ENCODE peak calls at places on chromosomes 11 and 22, in five cellular contexts. U, D, E, B and L are unnamed samples.

GRCh38 chr11:21511835-21512440 is 680.9 kb upstream of the ANO5 start:
- DNase-seq in U (peak; percentile 67), D (no peak), E (peak; percentile 52), B (peak; percentile 57), L (peak; percentile 43)

GRCh38 chr11:33310720-33311500 is 53.7 kb downstream of the HIPK3 start:
- DNase-seq in U (peak; percentile 60), D (no peak), E (no peak), B (no peak), L (no peak)

GRCh38 chr11:126502159-126502558 is 146.7 kb downstream of the ST3GAL4 start:
- DNase-seq in U (peak; percentile 9), D (no peak), E (no peak), B (no peak), L (no peak)

GRCh38 chr11:34626393-34626792 is 5.5 kb downstream of the EHF start:
- DNase-seq in U (peak; percentile 77), D (no peak), E (no peak), B (no peak), L (no peak)

GRCh38 chr22:37358917-37359316 is 68.4 kb downstream of the ELFN2 start:
- DNase-seq in U (no peak), D (no peak), E (no peak), B (no peak), L (no peak)

GRCh38 chr11:109426442-109426841 is 4.5 kb downstream of the C11orf87 start:
- DNase-seq in U (peak; percentile 41), D (no peak), E (no peak), B (no peak), L (no peak)

GRCh38 chr22:49657275-49657973 is 170.2 kb downstream of the BRD1 start:
- DNase-seq in U (no peak), D (peak; percentile 82), E (peak; percentile 73), B (peak; percentile 57), L (peak; percentile 51)

GRCh38 chr11:13772223-13773046 is 104.0 kb downstream of the FAR1 start:
- DNase-seq in U (peak; percentile 58), D (no peak), E (no peak), B (peak; percentile 32), L (no peak)

GRCh38 chr11:43581370-43582023 is 99.0 kb upstream of the HSD17B12 start:
- DNase-seq in U (no peak), D (no peak), E (no peak), B (no peak), L (no peak)

GRCh38 chr11:64661146-64661545 is 61.9 kb downstream of the NRXN2 start:
- DNase-seq in U (no peak), D (no peak), E (no peak), B (no peak), L (no peak)

GRCh38 chr11:82557274-82557673 is 176.4 kb downstream of the FAM181B start:
- DNase-seq in U (no peak), D (no peak), E (no peak), B (no peak), L (peak; percentile 16)

GRCh38 chr11:112889446-112889845 is 71.8 kb upstream of the NCAM1 start:
- DNase-seq in U (no peak), D (no peak), E (no peak), B (no peak), L (no peak)

GRCh38 chr22:22388494-22388893 is 120.0 kb downstream of the ZNF280B start:
- DNase-seq in U (no peak), D (no peak), E (no peak), B (no peak), L (no peak)

GRCh38 chr22:35919002-35919542 is 109.6 kb downstream of the RBFOX2 start:
- DNase-seq in U (no peak), D (no peak), E (no peak), B (no peak), L (no peak)

GRCh38 chr11:119728226-119728626 is 774 bp downstream of the NECTIN1 start:
- DNase-seq in U (no peak), D (no peak), E (no peak), B (peak; percentile 45), L (peak; percentile 48)

GRCh38 chr11:94151311-94151710 is 22.7 kb downstream of the PANX1 start:
- DNase-seq in U (no peak), D (no peak), E (no peak), B (no peak), L (no peak)

GRCh38 chr11:6443269-6444003 is 2.6 kb upstream of the HPX start:
- DNase-seq in U (peak; percentile 27), D (peak; percentile 57), E (peak; percentile 40), B (peak; percentile 55), L (peak; percentile 26)

GRCh38 chr22:43159484-43160178 is 8.3 kb downstream of the TSPO start:
- DNase-seq in U (no peak), D (no peak), E (no peak), B (peak; percentile 96), L (peak; percentile 68)

GRCh38 chr11:45076761-45077160 is 69.7 kb upstream of the PRDM11 start:
- DNase-seq in U (no peak), D (no peak), E (no peak), B (no peak), L (no peak)

GRCh38 chr11:61579398-61580291 is 1.2 kb downstream of the SYT7 start:
- DNase-seq in U (no peak), D (no peak), E (no peak), B (no peak), L (no peak)

GRCh38 chr11:128497057-128497957 is 90.1 kb downstream of the ETS1 start:
- DNase-seq in U (peak; percentile 90), D (peak; percentile 65), E (no peak), B (no peak), L (no peak)

GRCh38 chr22:40324468-40325305 is 21.6 kb upstream of the ADSL start:
- DNase-seq in U (no peak), D (peak; percentile 78), E (no peak), B (no peak), L (no peak)

GRCh38 chr11:129865701-129866100 is 29.7 kb downstream of the NFRKB start:
- DNase-seq in U (no peak), D (no peak), E (no peak), B (no peak), L (no peak)

GRCh38 chr11:1308745-1309497 is 511 bp downstream of the TOLLIP start:
- DNase-seq in U (no peak), D (peak; percentile 52), E (no peak), B (no peak), L (peak; percentile 54)

GRCh38 chr11:111665779-111666178 is 63.5 kb downstream of the SIK2 start:
- DNase-seq in U (peak; percentile 17), D (no peak), E (no peak), B (no peak), L (peak; percentile 26)

GRCh38 chr11:122367809-122368231 is 251.8 kb upstream of the BLID start:
- DNase-seq in U (peak; percentile 20), D (no peak), E (no peak), B (no peak), L (no peak)

GRCh38 chr11:122362381-122362780 is 246.4 kb upstream of the BLID start:
- DNase-seq in U (no peak), D (no peak), E (no peak), B (no peak), L (no peak)

GRCh38 chr11:122368796-122369195 is 252.8 kb upstream of the BLID start:
- DNase-seq in U (no peak), D (no peak), E (no peak), B (no peak), L (no peak)

GRCh38 chr11:122363306-122363705 is 247.3 kb upstream of the BLID start:
- DNase-seq in U (no peak), D (no peak), E (no peak), B (no peak), L (no peak)

DNA sequence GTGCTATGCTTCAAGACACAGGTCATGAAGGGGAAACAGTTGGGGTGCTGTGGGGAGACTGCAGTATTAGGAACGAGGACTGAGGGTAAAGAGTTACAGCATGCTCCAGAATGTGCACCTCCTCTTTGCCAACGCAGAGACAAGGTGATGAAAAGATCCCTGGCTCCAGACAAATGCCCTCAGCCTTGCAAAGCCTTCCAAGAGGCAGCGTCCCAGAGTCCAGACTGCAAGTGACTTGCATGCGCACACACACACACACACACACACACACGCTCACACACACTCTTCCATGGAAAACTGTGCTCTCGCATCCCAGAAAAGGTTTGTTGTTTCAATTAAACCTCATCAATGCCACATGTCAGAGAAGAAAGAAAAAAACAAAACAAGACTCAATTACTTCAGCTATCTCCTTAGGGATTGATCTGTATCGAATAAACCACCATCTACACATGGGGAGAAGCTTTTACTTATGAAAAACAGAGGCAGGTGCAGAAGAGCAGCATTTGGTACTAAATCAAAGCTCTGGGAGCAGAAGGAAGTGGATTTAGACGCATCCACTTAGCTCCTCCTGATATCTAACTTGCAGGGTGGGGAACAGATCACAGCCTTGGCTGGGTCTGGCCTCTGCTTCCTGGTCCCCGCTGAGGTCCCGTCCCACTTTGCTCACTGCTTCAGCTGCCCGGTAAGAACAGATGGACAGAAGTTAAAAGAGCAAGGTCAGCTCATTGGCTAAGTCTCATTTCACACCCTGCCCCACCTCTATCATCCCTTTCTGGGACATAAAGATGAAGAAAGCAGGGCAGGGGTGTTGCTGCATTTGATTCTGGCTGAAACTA is 249.7 kb upstream of the BLID start:
- DNase-seq in U (no peak), D (no peak), E (no peak), B (no peak), L (no peak)
- H3K4me3 ChIP-seq in U (no peak overlapping the region), D (no peak overlapping the region), E (peak overlapping the region; percentile 12), B (no peak overlapping the region), L (no peak overlapping the region)

GRCh38 chr11:67695606-67696005 is 21.2 kb upstream of the ALDH3B2 start:
- DNase-seq in U (no peak), D (no peak), E (no peak), B (no peak), L (no peak)

GRCh38 chr11:67687986-67688385 is 13.6 kb upstream of the ALDH3B2 start:
- DNase-seq in U (no peak), D (no peak), E (no peak), B (no peak), L (no peak)

GRCh38 chr11:67694875-67695555 is 20.6 kb upstream of the ALDH3B2 start:
- DNase-seq in U (no peak), D (no peak), E (no peak), B (no peak), L (no peak)

GRCh38 chr11:67689178-67689577 is 14.8 kb upstream of the ALDH3B2 start:
- DNase-seq in U (no peak), D (no peak), E (no peak), B (no peak), L (no peak)

DNA sequence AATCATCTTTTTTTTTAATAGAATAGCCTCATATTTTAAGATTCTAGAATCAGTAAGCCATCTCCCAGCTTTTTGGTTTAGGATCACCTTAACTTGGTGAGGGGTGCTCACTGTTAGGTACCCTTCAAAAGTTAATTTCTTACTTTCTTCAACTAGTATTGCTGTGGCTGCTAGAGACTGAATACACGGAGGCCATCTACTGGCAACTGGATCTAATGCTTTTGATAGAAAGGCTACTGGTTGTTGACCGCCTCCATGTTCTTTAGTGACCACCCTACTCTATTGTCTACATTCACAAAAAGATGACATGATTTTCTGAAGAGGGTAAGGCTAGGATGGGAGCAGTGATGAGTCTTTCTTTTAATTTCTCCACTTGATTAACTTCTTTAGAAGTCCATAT is 16.7 kb upstream of the ALDH3B2 start:
- DNase-seq in U (no peak), D (no peak), E (no peak), B (no peak), L (no peak)
- H3K27me3 ChIP-seq in U (no peaks in the 10 kb centered on the region), D (no peaks in the 10 kb centered on the region), E (no peaks in the 10 kb centered on the region), B (no peaks in the 10 kb centered on the region), L (no peaks in the 10 kb centered on the region)

GRCh38 chr22:46290121-46290842 is 6.4 kb upstream of the GTSE1 start:
- DNase-seq in U (no peak), D (no peak), E (no peak), B (no peak), L (no peak)
- H3K4me1 ChIP-seq in U (no peaks in the 10 kb centered on the region), D (peaks cover 16% of the 10 kb centered on the region), E (peaks cover 13% of the 10 kb centered on the region), B (no peaks in the 10 kb centered on the region), L (no peaks in the 10 kb centered on the region)

GRCh38 chr11:104928831-104929230 is 30.6 kb upstream of the CASP12 start:
- DNase-seq in U (no peak), D (no peak), E (no peak), B (no peak), L (no peak)

GRCh38 chr11:104934594-104934993 is 33.8 kb downstream of the CASP4 start:
- DNase-seq in U (no peak), D (no peak), E (no peak), B (no peak), L (no peak)
- H3K4me3 ChIP-seq in U (no peak overlapping the region), D (no peak overlapping the region), E (no peak overlapping the region), B (no peak overlapping the region), L (no peak overlapping the region)